ENCODE peak calls at places on chromosomes 3 and 15, in eight cellular contexts. E is activated gamma-delta T cell treated with anti-CD3 and anti-CD28 coated beads, Interleukin-2, amount 50 U/mL, for 16 hours; P is esophagus squamous epithelium; M is H9; D is skeletal muscle cell; H is CD8-positive, alpha-beta memory T cell; S is mesendoderm; N is GM03348. L is an unnamed sample.

GRCh38 chr15:64216722-64217428 is 54.1 kb upstream of the PPIB start:
- DNase-seq in E (no peak), P (no peak), M (no peak), D (no peak), H (no peak), S (no peak), N (peak), L (no peak)

GRCh38 chr3:138774529-138775253 is 60.0 kb downstream of the PIK3CB start:
- DNase-seq in E (no peak), P (peak), M (no peak), D (peak), H (no peak), S (peak), N (peak), L (peak)

GRCh38 chr15:89857673-89858072 is 36.1 kb downstream of the AP3S2 start:
- DNase-seq in E (no peak), P (no peak), M (no peak), D (no peak), H (no peak), S (no peak), N (no peak), L (no peak)

GRCh38 chr15:59062985-59063384 is 42.0 kb upstream of the CCNB2 start:
- DNase-seq in E (no peak), P (no peak), M (no peak), D (peak), H (no peak), S (no peak), N (no peak), L (no peak)

GRCh38 chr15:59662260-59662659 is 4.9 kb upstream of the GTF2A2 start:
- DNase-seq in E (no peak), P (no peak), M (no peak), D (peak), H (no peak), S (no peak), N (peak), L (no peak)

GRCh38 chr15:36468746-36469145 is 110.7 kb upstream of the CDIN1 start:
- DNase-seq in E (no peak), P (no peak), M (no peak), D (peak), H (no peak), S (no peak), N (peak), L (peak)

GRCh38 chr3:184133840-184134745 is 1.1 kb upstream of the EIF2B5 start:
- DNase-seq in E (no peak), P (peak), M (peak), D (peak), H (no peak), S (peak), N (peak), L (peak)

GRCh38 chr3:127406309-127407025 is 118.6 kb upstream of the PRR20G start:
- DNase-seq in E (no peak), P (no peak), M (peak), D (no peak), H (no peak), S (peak), N (no peak), L (peak)

GRCh38 chr15:31269961-31270575 is 56.6 kb upstream of the KLF13 start:
- DNase-seq in E (no peak), P (no peak), M (no peak), D (no peak), H (no peak), S (no peak), N (no peak), L (no peak)

GRCh38 chr15:94064676-94065313 is 166.6 kb upstream of the MCTP2 start:
- DNase-seq in E (no peak), P (no peak), M (no peak), D (no peak), H (no peak), S (no peak), N (no peak), L (no peak)

GRCh38 chr3:4795905-4796304 is 183.3 kb upstream of the BHLHE40 start:
- DNase-seq in E (no peak), P (no peak), M (no peak), D (no peak), H (no peak), S (no peak), N (no peak), L (no peak)

GRCh38 chr3:142647856-142648255 is 51.7 kb downstream of the PLS1 start:
- DNase-seq in E (no peak), P (no peak), M (no peak), D (no peak), H (no peak), S (no peak), N (no peak), L (no peak)

GRCh38 chr15:80343610-80344009 is 60.6 kb upstream of the ARNT2 start:
- DNase-seq in E (no peak), P (no peak), M (no peak), D (no peak), H (no peak), S (no peak), N (no peak), L (no peak)

GRCh38 chr3:36362973-36363372 is 17.3 kb upstream of the STAC start:
- DNase-seq in E (no peak), P (no peak), M (peak), D (no peak), H (no peak), S (peak), N (peak), L (peak)

GRCh38 chr15:64813075-64813474 is 12.4 kb downstream of the PIF1 start:
- DNase-seq in E (no peak), P (no peak), M (peak), D (peak), H (no peak), S (peak), N (no peak), L (peak)

GRCh38 chr15:42153874-42154575 is 2.4 kb downstream of the PLA2G4F start:
- DNase-seq in E (no peak), P (no peak), M (no peak), D (no peak), H (no peak), S (no peak), N (no peak), L (peak)

GRCh38 chr3:127450331-127450730 is 140.2 kb downstream of the TPRA1 start:
- DNase-seq in E (no peak), P (no peak), M (peak), D (no peak), H (no peak), S (no peak), N (no peak), L (no peak)

GRCh38 chr15:85407421-85408269 is 27.2 kb downstream of the AKAP13 start:
- DNase-seq in E (no peak), P (no peak), M (no peak), D (peak), H (peak), S (no peak), N (peak), L (no peak)

GRCh38 chr3:44892689-44893088 is 18.3 kb downstream of the TGM4 start:
- DNase-seq in E (no peak), P (no peak), M (no peak), D (peak), H (no peak), S (no peak), N (no peak), L (no peak)

GRCh38 chr3:43023066-43023465 is 44.0 kb downstream of the GASK1A start:
- DNase-seq in E (no peak), P (no peak), M (no peak), D (no peak), H (no peak), S (peak), N (no peak), L (peak)

GRCh38 chr3:73461582-73461981 is 163.2 kb downstream of the PDZRN3 start:
- DNase-seq in E (no peak), P (no peak), M (no peak), D (peak), H (no peak), S (no peak), N (peak), L (no peak)

GRCh38 chr3:9859530-9860025 is 15.8 kb upstream of the RPUSD3 start:
- DNase-seq in E (no peak), P (no peak), M (no peak), D (no peak), H (no peak), S (no peak), N (no peak), L (no peak)

GRCh38 chr3:33941804-33942203 is 143.4 kb downstream of the PDCD6IP start:
- DNase-seq in E (no peak), P (no peak), M (no peak), D (no peak), H (no peak), S (no peak), N (no peak), L (no peak)

GRCh38 chr3:126999383-126999782 is 16.5 kb downstream of the PLXNA1 start:
- DNase-seq in E (no peak), P (no peak), M (no peak), D (no peak), H (no peak), S (no peak), N (no peak), L (no peak)

GRCh38 chr15:89822611-89822950 is 7.9 kb upstream of the ANPEP start:
- DNase-seq in E (no peak), P (no peak), M (no peak), D (no peak), H (no peak), S (no peak), N (no peak), L (no peak)